ENCODE peak calls at places on chromosomes 6 and 20, in ten cellular contexts. D is right lobe of liver, X is A549, A is ovary, W is thyroid gland, I is heart left ventricle, S is HCT116, G is IMR-90, Q is adrenal gland, L is H54. Y is an unnamed sample.

GRCh38 chr6:112298816-112299281 is 44.5 kb upstream of the LAMA4 start:
- DNase-seq in X (peak; percentile 43), L (peak; percentile 29), Q (no peak), W (no peak), I (no peak), G (peak; percentile 94), A (no peak), S (peak; percentile 23), D (no peak), Y (no peak)

GRCh38 chr6:90569223-90569622 is 17.6 kb downstream of the MAP3K7 start:
- DNase-seq in D (no peak), A (no peak), Q (no peak), L (no peak), S (no peak), I (no peak), X (no peak), W (no peak), G (no peak), Y (no peak)

GRCh38 chr6:131819507-131820228 is 11.8 kb downstream of the ENPP1 start:
- DNase-seq in G (peak; percentile 94), A (no peak), I (peak; percentile 35), X (no peak), L (no peak), D (no peak), S (no peak), W (no peak), Q (no peak), Y (no peak)

GRCh38 chr6:46784535-46784934 is 8.7 kb upstream of the MEP1A start:
- DNase-seq in L (no peak), A (no peak), I (no peak), X (no peak), Q (no peak), W (no peak), G (no peak), D (no peak), S (no peak), Y (no peak)

GRCh38 chr6:8439601-8440268 is 4.4 kb upstream of the SLC35B3 start:
- DNase-seq in S (no peak), Q (no peak), D (no peak), I (no peak), W (no peak), L (no peak), X (no peak), G (no peak), A (no peak), Y (no peak)

GRCh38 chr20:21613512-21613911 is 92.0 kb upstream of the PAX1 start:
- DNase-seq in A (no peak), W (peak; percentile 20), X (no peak), G (no peak), D (peak; percentile 76), L (no peak), I (no peak), Q (peak; percentile 70), S (no peak), Y (no peak)

GRCh38 chr20:29878777-29879442 is 1378.6 kb upstream of the DEFB115 start:
- DNase-seq in A (no peak), X (no peak), L (no peak), G (no peak), D (peak; percentile 52), S (no peak), W (no peak), Q (no peak), I (peak; percentile 23), Y (no peak)

GRCh38 chr6:42260972-42261371 is 43.3 kb upstream of the MRPS10 start:
- DNase-seq in D (no peak), S (no peak), L (no peak), W (peak; percentile 23), X (no peak), Q (no peak), G (no peak), I (no peak), A (peak; percentile 67), Y (peak; percentile 54)

GRCh38 chr20:58710481-58711265 is 18.1 kb downstream of the NPEPL1 start:
- DNase-seq in X (no peak), A (peak; percentile 22), Q (peak; percentile 16), G (no peak), L (no peak), D (no peak), W (no peak), I (peak; percentile 13), S (no peak), Y (no peak)

GRCh38 chr20:9053108-9053507 is 15.8 kb upstream of the PLCB4 start:
- DNase-seq in S (no peak), L (no peak), I (no peak), D (no peak), A (no peak), X (no peak), W (no peak), Q (no peak), G (no peak), Y (no peak)

GRCh38 chr6:118546164-118546929 is 1.7 kb upstream of the PLN start:
- DNase-seq in X (no peak), S (no peak), A (no peak), G (no peak), W (no peak), D (no peak), I (no peak), Q (no peak), L (no peak), Y (no peak)

GRCh38 chr6:11149551-11149950 is 38.0 kb upstream of the ERVFRD-1 start:
- DNase-seq in A (no peak), X (no peak), L (no peak), I (no peak), S (no peak), W (no peak), G (no peak), Q (no peak), D (no peak), Y (no peak)

GRCh38 chr6:149940673-149940984 is 1.2 kb upstream of the ULBP2 start:
- DNase-seq in S (no peak), A (no peak), D (no peak), L (no peak), W (no peak), I (no peak), Q (no peak), X (no peak), G (no peak), Y (no peak)

GRCh38 chr20:25282796-25283195 is 34.9 kb downstream of the PYGB start:
- DNase-seq in A (no peak), I (no peak), X (no peak), G (no peak), S (no peak), D (peak; percentile 38), L (no peak), Q (no peak), W (no peak), Y (no peak)

GRCh38 chr6:105045546-105045945 is 88.6 kb downstream of the LIN28B start:
- DNase-seq in X (peak; percentile 74), G (peak; percentile 12), Q (no peak), I (no peak), A (no peak), L (no peak), W (no peak), S (no peak), D (no peak), Y (no peak)

GRCh38 chr6:156816505-156816904 is 39.3 kb downstream of the ARID1B start:
- DNase-seq in X (no peak), G (peak; percentile 23), D (no peak), I (no peak), L (no peak), A (peak; percentile 63), W (peak; percentile 69), Q (peak; percentile 55), S (no peak), Y (no peak)
- TF ChIP-seq POLR2A in X (no peak), G (no peak), D (no peak), I (no peak), L (no peak), A (no peak), W (no peak), Q (no peak), S (no peak), Y (no peak)

GRCh38 chr6:99393698-99394531 is at the start of gene COQ3:
- DNase-seq in Q (peak; percentile 81), A (peak; percentile 84), G (peak; percentile 71), L (peak; percentile 59), D (peak; percentile 80), S (peak; percentile 57), I (peak; percentile 80), X (peak; percentile 74), W (peak; percentile 66), Y (peak; percentile 66)
- TF ChIP-seq POLR2A in Q (peak; percentile 57), A (no peak), G (peak; percentile 77), L (peak; percentile 53), D (peak; percentile 30), S (peak; percentile 72), I (peak; percentile 46), X (peak; percentile 43), W (no peak), Y (peak; percentile 72)

GRCh38 chr6:117483004-117483644 is 650 bp downstream of the DCBLD1 start:
- DNase-seq in D (peak; percentile 87), L (peak; percentile 12), I (peak; percentile 74), X (peak; percentile 38), A (peak; percentile 58), Q (peak; percentile 77), W (peak; percentile 77), G (peak; percentile 31), S (no peak), Y (no peak)
- TF ChIP-seq POLR2A in D (no peak), L (peak; percentile 22), I (peak; percentile 6), X (no peak), A (no peak), Q (peak; percentile 54), W (peak; percentile 43), G (no peak), S (no peak), Y (no peak)

GRCh38 chr6:166575190-166575589 is 11.3 kb downstream of the RAMACL start:
- DNase-seq in I (peak; percentile 69), X (no peak), S (no peak), D (no peak), G (no peak), L (no peak), Q (no peak), A (peak; percentile 76), W (no peak), Y (no peak)
- TF ChIP-seq POLR2A in I (no peak), X (no peak), S (no peak), D (no peak), G (no peak), L (no peak), Q (no peak), A (no peak), W (no peak), Y (no peak)

DNA sequence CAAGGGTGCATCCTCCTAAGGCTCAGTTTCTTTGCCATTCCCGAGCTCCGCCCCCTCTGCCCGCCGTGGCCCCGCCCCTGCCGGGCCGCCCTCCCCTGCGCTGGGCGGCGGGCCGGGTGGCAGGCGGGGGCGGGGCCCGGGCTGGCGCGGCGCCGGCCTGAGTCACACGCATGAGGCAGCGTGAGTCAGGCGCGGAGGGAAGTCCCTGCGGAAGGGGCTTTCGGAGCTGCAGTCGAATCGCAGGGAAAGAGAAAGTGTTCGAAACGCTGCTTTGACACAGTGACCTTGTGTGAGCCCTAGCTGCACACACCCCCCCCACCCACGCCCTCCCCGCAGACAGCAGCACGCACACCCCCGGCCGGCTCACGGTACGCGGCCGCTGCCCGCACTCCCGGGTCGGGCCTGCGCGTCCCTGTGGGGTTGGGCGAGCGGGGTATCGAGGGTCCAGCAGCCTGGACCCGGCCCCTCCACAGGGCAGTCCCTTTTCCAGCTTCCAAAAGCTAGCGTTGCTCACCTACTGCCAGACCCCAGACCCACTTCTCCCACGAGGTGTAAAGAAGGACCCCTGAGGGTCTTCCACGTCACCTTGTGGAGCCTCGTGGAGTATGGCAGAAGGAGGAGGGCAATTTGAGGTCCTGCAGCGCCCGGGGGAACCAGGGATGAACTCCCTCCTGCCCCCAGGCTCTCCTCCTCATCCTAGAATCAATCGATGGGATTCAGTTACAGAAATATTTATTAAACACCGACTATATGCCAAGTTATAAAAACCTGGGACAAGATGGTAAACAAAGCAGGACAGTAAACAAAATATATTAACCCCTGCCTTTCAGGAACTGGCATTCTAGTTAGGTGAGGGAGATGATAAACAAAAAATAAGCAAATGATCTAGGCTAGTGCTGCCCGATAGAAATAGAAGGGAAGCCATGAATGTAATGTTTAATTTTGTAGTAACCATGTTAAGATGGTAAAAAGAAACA is 12.4 kb upstream of the HMGA1 start:
- DNase-seq in G (peak; percentile 96), S (no peak), D (peak; percentile 92), Q (peak; percentile 94), X (peak; percentile 87), I (peak; percentile 93), L (peak; percentile 97), A (peak; percentile 95), W (peak; percentile 92), Y (peak; percentile 95)
- TF ChIP-seq POLR2A in G (peak; percentile 56), S (peak; percentile 27), D (peak; percentile 67), Q (peak; percentile 79), X (peak; percentile 49), I (peak; percentile 74), L (peak; percentile 50), A (peak; percentile 67), W (peak; percentile 93), Y (no peak)